ENCODE peak calls at places on chromosomes 11 and 22, in eight cellular contexts. K, P, U, N, W, Z, O and V are unnamed samples.
A peak's percentile ranks its signal among the peaks of the same experiment; 100 is the strongest.

GRCh38 chr11:30128269-30128932 is 102.4 kb upstream of the FSHB start:
- DNase-seq in N (peak; percentile 68), K (peak; percentile 8), P (no peak), Z (no peak), O (peak; percentile 32), W (no peak), U (no peak), V (no peak)

GRCh38 chr22:35514366-35514765 is 26.3 kb upstream of the RASD2 start:
- DNase-seq in Z (no peak), P (no peak), W (no peak), K (no peak), N (no peak), O (peak; percentile 77), U (no peak), V (no peak)

GRCh38 chr11:112961146-112961668 is at the start of gene NCAM1:
- DNase-seq in W (peak; percentile 87), O (peak; percentile 61), U (peak; percentile 67), P (no peak), N (peak; percentile 98), Z (peak; percentile 62), K (no peak), V (peak; percentile 39)

GRCh38 chr11:2904153-2905052 is 18.8 kb upstream of the CDKN1C start:
- DNase-seq in U (peak; percentile 72), K (no peak), N (no peak), O (no peak), Z (no peak), P (no peak), W (no peak), V (no peak)

GRCh38 chr22:20885557-20886323 is 26.9 kb downstream of the SNAP29 start:
- DNase-seq in K (peak; percentile 62), W (peak; percentile 70), N (peak; percentile 92), Z (peak; percentile 33), P (peak; percentile 59), U (peak; percentile 83), O (peak; percentile 75), V (peak; percentile 87)

GRCh38 chr11:29985248-29985647 is 31.6 kb downstream of the KCNA4 start:
- DNase-seq in N (no peak), O (no peak), P (no peak), K (no peak), Z (peak; percentile 34), U (no peak), W (no peak), V (no peak)

GRCh38 chr11:93573184-93573583 is 30.0 kb upstream of the SMCO4 start:
- DNase-seq in K (no peak), P (no peak), W (no peak), O (no peak), U (no peak), Z (no peak), N (no peak), V (no peak)

GRCh38 chr11:117579148-117579547 is 217.9 kb downstream of the DSCAML1 start:
- DNase-seq in U (no peak), K (no peak), O (no peak), Z (no peak), N (no peak), W (no peak), P (no peak), V (no peak)

GRCh38 chr22:24471570-24471969 is 23.6 kb upstream of the UPB1 start:
- DNase-seq in O (no peak), N (no peak), W (peak; percentile 70), K (peak; percentile 50), P (no peak), Z (no peak), U (no peak), V (no peak)

GRCh38 chr11:77047007-77047927 is 13.1 kb downstream of the B3GNT6 start:
- DNase-seq in K (peak; percentile 79), W (peak; percentile 74), P (peak; percentile 73), U (peak; percentile 74), O (peak; percentile 89), Z (peak; percentile 94), N (peak; percentile 97), V (peak; percentile 86)

GRCh38 chr22:24404561-24405275 is 22.7 kb upstream of the ADORA2A start:
- DNase-seq in W (no peak), Z (no peak), P (no peak), U (no peak), K (no peak), O (no peak), N (no peak), V (no peak)

GRCh38 chr11:114228401-114229061 is 67.7 kb upstream of the NNMT start:
- DNase-seq in K (no peak), P (no peak), N (no peak), Z (no peak), O (no peak), W (no peak), U (no peak), V (no peak)

GRCh38 chr11:9037963-9038362 is 34.2 kb upstream of the NRIP3 start:
- DNase-seq in U (no peak), W (no peak), P (no peak), N (no peak), K (no peak), O (no peak), Z (no peak), V (no peak)

GRCh38 chr11:47186076-47186936 is at the start of gene PACSIN3:
- DNase-seq in Z (peak; percentile 43), W (peak; percentile 66), P (no peak), K (no peak), N (peak; percentile 62), U (peak; percentile 69), O (peak; percentile 26), V (no peak)

GRCh38 chr22:43256569-43257360 is 69.8 kb upstream of the TTLL12 start:
- DNase-seq in Z (no peak), P (no peak), N (no peak), U (no peak), O (no peak), W (no peak), K (no peak), V (no peak)

GRCh38 chr22:29154364-29155048 is 51.2 kb upstream of the EMID1 start:
- DNase-seq in N (peak; percentile 85), K (peak; percentile 15), Z (peak; percentile 70), P (peak; percentile 44), O (peak; percentile 37), W (peak; percentile 67), U (peak; percentile 79), V (peak; percentile 79)

GRCh38 chr11:47847892-47848635 is at the start of gene NUP160:
- DNase-seq in O (peak; percentile 69), K (no peak), U (peak; percentile 90), W (peak; percentile 84), N (peak; percentile 92), Z (peak; percentile 86), P (peak; percentile 82), V (peak; percentile 88)

GRCh38 chr11:59102259-59102765 is 4.7 kb upstream of the FAM111B start:
- DNase-seq in O (peak; percentile 32), U (peak; percentile 65), P (peak; percentile 35), Z (peak; percentile 91), K (no peak), W (peak; percentile 14), N (peak; percentile 96), V (peak; percentile 73)
- H3K27ac ChIP-seq in O (no peak overlapping the region), U (no peak overlapping the region), P (no peak overlapping the region), Z (peak overlapping the region; percentile 83), K (no peak overlapping the region), W (no peak overlapping the region), N (no peak overlapping the region), V (no peak overlapping the region)

GRCh38 chr11:111407652-111408051 is 28.6 kb upstream of the POU2AF1 start:
- DNase-seq in K (no peak), O (no peak), W (no peak), P (no peak), U (no peak), Z (no peak), N (no peak), V (no peak)

GRCh38 chr11:111411456-111411855 is 32.4 kb upstream of the POU2AF1 start:
- DNase-seq in W (no peak), P (no peak), O (no peak), K (no peak), U (no peak), Z (no peak), N (no peak), V (no peak)

GRCh38 chr11:111408789-111409727 is 30.0 kb upstream of the POU2AF1 start:
- DNase-seq in P (no peak), Z (no peak), N (no peak), U (no peak), O (peak; percentile 27), K (no peak), W (no peak), V (no peak)

GRCh38 chr11:111410951-111411350 is 31.9 kb upstream of the POU2AF1 start:
- DNase-seq in K (no peak), O (no peak), P (no peak), W (no peak), Z (no peak), N (no peak), U (no peak), V (no peak)

GRCh38 chr11:111409915-111410314 is 30.8 kb upstream of the POU2AF1 start:
- DNase-seq in U (no peak), W (no peak), Z (peak; percentile 38), K (no peak), O (no peak), N (no peak), P (no peak), V (no peak)
- H3K27ac ChIP-seq in U (no peak overlapping the region), W (no peak overlapping the region), Z (peak overlapping the region; percentile 19), K (no peak overlapping the region), O (no peak overlapping the region), N (no peak overlapping the region), P (no peak overlapping the region), V (no peak overlapping the region)

GRCh38 chr11:110712643-110713468 is 619 bp upstream of the ARHGAP20 start:
- DNase-seq in W (peak; percentile 17), K (no peak), U (no peak), N (peak; percentile 49), P (peak; percentile 24), O (peak; percentile 14), Z (no peak), V (peak; percentile 32)

GRCh38 chr11:110711776-110712642 is at the start of gene ARHGAP20:
- DNase-seq in U (peak; percentile 76), P (peak; percentile 41), N (peak; percentile 81), O (peak; percentile 28), Z (peak; percentile 88), W (peak; percentile 77), K (no peak), V (peak; percentile 68)

GRCh38 chr11:110710520-110711381 is 1.5 kb downstream of the ARHGAP20 start:
- DNase-seq in Z (no peak), U (peak; percentile 51), W (peak; percentile 55), N (peak; percentile 62), O (no peak), K (no peak), P (peak; percentile 68), V (peak; percentile 52)

GRCh38 chr11:110713469-110713776 is 1.2 kb upstream of the ARHGAP20 start:
- DNase-seq in K (no peak), P (no peak), Z (no peak), W (no peak), O (no peak), N (no peak), U (no peak), V (no peak)

DNA sequence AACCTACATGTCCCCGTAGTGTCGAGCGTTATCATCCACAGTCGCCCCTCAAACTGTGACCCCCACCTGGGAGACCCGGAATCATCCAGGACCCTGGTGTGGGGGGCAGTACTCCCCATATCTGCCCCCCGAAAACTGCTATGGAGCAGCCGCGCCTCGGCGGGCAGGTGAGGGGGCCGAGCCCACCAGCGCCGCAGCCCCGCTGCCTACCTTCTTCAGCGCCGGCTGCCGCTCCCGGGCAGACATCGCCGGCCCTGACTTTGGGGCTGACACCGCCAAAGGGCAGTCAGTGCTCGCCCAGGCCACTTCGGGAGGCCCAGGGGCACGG is 825 bp downstream of the ARHGAP20 start:
- DNase-seq in K (no peak), N (no peak), U (no peak), P (no peak), W (no peak), O (no peak), Z (no peak), V (no peak)
- H3K27ac ChIP-seq in K (no peak overlapping the region), N (no peak overlapping the region), U (peak overlapping the region; percentile 69), P (peak overlapping the region; percentile 71), W (peak overlapping the region; percentile 69), O (no peak overlapping the region), Z (no peak overlapping the region), V (peak overlapping the region; percentile 83)

GRCh38 chr11:69977951-69978350 is 100.2 kb upstream of the ANO1 start:
- DNase-seq in K (no peak), N (no peak), W (no peak), Z (no peak), P (no peak), U (no peak), O (no peak), V (no peak)
- H3K27ac ChIP-seq in K (no peak overlapping the region), N (no peak overlapping the region), W (no peak overlapping the region), Z (no peak overlapping the region), P (no peak overlapping the region), U (no peak overlapping the region), O (no peak overlapping the region), V (no peak overlapping the region)